ENCODE peak calls at places on chromosomes 7 and 10, in ten cellular contexts. Z is CD8-positive, alpha-beta memory T cell; F is hepatocyte; O is pancreas; Y is MM.1S; R is GM23248; J is neural progenitor cell; N is naive thymus-derived CD4-positive, alpha-beta T cell; T is BJ; W is PC-9. X is an unnamed sample.

GRCh38 chr10:101065479-101066145 is 3.8 kb downstream of the KAZALD1 start:
- DNase-seq in Z (no peak), F (no peak), O (no peak), Y (no peak), R (peak; percentile 76), J (no peak), N (no peak), T (no peak), W (no peak), X (no peak)

GRCh38 chr10:43671659-43672555 is 23.2 kb upstream of the ZNF32 start:
- DNase-seq in Z (peak; percentile 40), F (peak; percentile 83), O (no peak), Y (peak; percentile 73), R (peak; percentile 74), J (peak; percentile 87), N (peak; percentile 46), T (no peak), W (peak; percentile 61), X (no peak)

GRCh38 chr10:99279626-99280111 is 44.0 kb upstream of the HPSE2 start:
- DNase-seq in Z (no peak), F (peak; percentile 54), O (no peak), Y (no peak), R (peak; percentile 82), J (no peak), N (no peak), T (peak; percentile 91), W (peak; percentile 56), X (no peak)

GRCh38 chr7:22393825-22394458 is 37.0 kb upstream of the RAPGEF5 start:
- DNase-seq in Z (no peak), F (peak; percentile 28), O (no peak), Y (no peak), R (peak; percentile 60), J (no peak), N (no peak), T (no peak), W (no peak), X (no peak)

GRCh38 chr7:131626643-131627042 is 70.2 kb upstream of the PODXL start:
- DNase-seq in Z (no peak), F (no peak), O (no peak), Y (no peak), R (no peak), J (no peak), N (no peak), T (no peak), W (no peak), X (no peak)

GRCh38 chr7:56105508-56105907 is 768 bp downstream of the CHCHD2 start:
- DNase-seq in Z (peak; percentile 31), F (no peak), O (peak; percentile 12), Y (peak; percentile 49), R (peak; percentile 91), J (no peak), N (peak; percentile 59), T (peak; percentile 34), W (peak; percentile 79), X (no peak)

GRCh38 chr7:151115121-151115835 is 29.0 kb downstream of the AGAP3 start:
- DNase-seq in Z (peak; percentile 25), F (peak; percentile 72), O (peak; percentile 76), Y (no peak), R (peak; percentile 70), J (peak; percentile 79), N (no peak), T (no peak), W (no peak), X (peak; percentile 50)

GRCh38 chr10:3761111-3761686 is 23.8 kb downstream of the KLF6 start:
- DNase-seq in Z (no peak), F (peak; percentile 35), O (no peak), Y (peak; percentile 39), R (no peak), J (no peak), N (no peak), T (no peak), W (peak; percentile 53), X (no peak)

GRCh38 chr10:79431891-79432831 is 13.3 kb downstream of the ZCCHC24 start:
- DNase-seq in Z (no peak), F (peak; percentile 40), O (no peak), Y (no peak), R (peak; percentile 44), J (peak; percentile 23), N (no peak), T (no peak), W (no peak), X (no peak)

GRCh38 chr10:79146611-79147130 is 77.9 kb downstream of the ZMIZ1 start:
- DNase-seq in Z (no peak), F (no peak), O (peak; percentile 58), Y (no peak), R (peak; percentile 65), J (no peak), N (no peak), T (no peak), W (no peak), X (peak; percentile 81)

GRCh38 chr7:111647881-111648280 is 85.6 kb upstream of the IMMP2L start:
- DNase-seq in Z (no peak), F (no peak), O (no peak), Y (no peak), R (no peak), J (no peak), N (no peak), T (peak; percentile 55), W (no peak), X (no peak)

GRCh38 chr10:103765981-103766380 is 89.4 kb downstream of the SH3PXD2A start:
- DNase-seq in Z (peak; percentile 75), F (no peak), O (peak; percentile 84), Y (peak; percentile 77), R (no peak), J (no peak), N (peak; percentile 74), T (no peak), W (no peak), X (no peak)

GRCh38 chr7:130896898-130897514 is 163.0 kb upstream of the KLF14 start:
- DNase-seq in Z (peak; percentile 66), F (peak; percentile 87), O (no peak), Y (peak; percentile 44), R (peak; percentile 92), J (peak; percentile 85), N (peak; percentile 69), T (no peak), W (peak; percentile 50), X (peak; percentile 82)

GRCh38 chr7:74585844-74586243 is 71.7 kb upstream of the GTF2I start:
- DNase-seq in Z (no peak), F (no peak), O (no peak), Y (no peak), R (no peak), J (no peak), N (no peak), T (no peak), W (no peak), X (no peak)
- H3K36me3 ChIP-seq in Z (no peaks in the 10 kb centered on the region), F (no peaks in the 10 kb centered on the region), O (peaks cover 12% of the 10 kb centered on the region), Y (no peaks in the 10 kb centered on the region), R (no peaks in the 10 kb centered on the region), J (no peaks in the 10 kb centered on the region), N (no peaks in the 10 kb centered on the region), T (peaks cover 7% of the 10 kb centered on the region), W (no peaks in the 10 kb centered on the region), X (peaks cover 3% of the 10 kb centered on the region)

DNA sequence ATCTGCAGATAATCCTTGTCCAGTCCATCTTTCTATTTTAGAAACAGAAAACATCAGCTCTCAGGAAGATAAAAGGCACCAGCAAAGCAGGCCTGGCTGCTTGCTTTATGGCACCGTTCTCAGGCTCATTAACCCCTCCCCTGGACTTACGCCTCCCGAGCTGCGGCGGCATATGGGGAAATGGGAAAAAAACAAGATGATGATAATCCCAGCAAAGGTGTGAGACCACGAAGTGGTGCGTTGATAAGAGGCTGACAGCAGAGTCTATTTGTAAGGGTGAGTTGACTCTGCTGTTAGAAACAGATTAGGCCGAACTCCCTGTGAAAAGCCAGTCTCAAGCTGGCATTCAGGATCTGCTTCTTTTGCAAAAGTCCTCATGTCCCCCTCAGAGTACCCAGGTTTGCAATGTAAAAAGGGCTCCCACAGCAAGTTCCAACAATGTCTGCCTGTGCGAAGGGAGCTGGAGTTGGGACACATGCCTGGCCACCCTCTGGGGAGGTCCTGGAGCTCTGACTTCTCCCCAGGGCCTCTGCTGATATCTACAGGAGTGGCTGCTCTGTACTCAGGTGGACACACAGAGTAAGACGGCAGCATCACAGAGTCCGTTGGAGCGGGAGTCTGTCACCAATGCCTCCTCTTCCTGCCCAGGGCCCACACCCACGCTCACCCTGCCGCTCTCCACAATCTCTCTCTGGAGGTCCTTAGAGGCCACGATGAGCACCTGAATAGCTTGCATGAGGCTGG is 54.3 kb downstream of the SPDYE5 start:
- DNase-seq in Z (no peak), F (no peak), O (no peak), Y (no peak), R (no peak), J (no peak), N (no peak), T (no peak), W (no peak), X (no peak)
- H3K36me3 ChIP-seq in Z (no peaks in the 10 kb centered on the region), F (no peaks in the 10 kb centered on the region), O (no peaks in the 10 kb centered on the region), Y (no peaks in the 10 kb centered on the region), R (no peaks in the 10 kb centered on the region), J (peaks cover 9% of the 10 kb centered on the region), N (no peaks in the 10 kb centered on the region), T (peaks cover 1% of the 10 kb centered on the region), W (no peaks in the 10 kb centered on the region), X (peaks cover 99% of the 10 kb centered on the region)

GRCh38 chr10:69376662-69377061 is 40.1 kb downstream of the TACR2 start:
- DNase-seq in Z (no peak), F (no peak), O (no peak), Y (no peak), R (no peak), J (no peak), N (no peak), T (no peak), W (no peak), X (no peak)
- H3K36me3 ChIP-seq in Z (peaks cover 44% of the 10 kb centered on the region), F (no peaks in the 10 kb centered on the region), O (no peaks in the 10 kb centered on the region), Y (no peaks in the 10 kb centered on the region), R (peaks cover 31% of the 10 kb centered on the region), J (no peaks in the 10 kb centered on the region), N (peaks cover 7% of the 10 kb centered on the region), T (peaks cover 22% of the 10 kb centered on the region), W (peaks cover 14% of the 10 kb centered on the region), X (peaks cover 84% of the 10 kb centered on the region)

GRCh38 chr10:73838008-73838567 is 26.7 kb upstream of the NDST2 start:
- DNase-seq in Z (no peak), F (no peak), O (no peak), Y (no peak), R (no peak), J (no peak), N (no peak), T (no peak), W (no peak), X (no peak)
- H3K36me3 ChIP-seq in Z (peaks cover 58% of the 10 kb centered on the region), F (no peaks in the 10 kb centered on the region), O (peaks cover 13% of the 10 kb centered on the region), Y (no peaks in the 10 kb centered on the region), R (no peaks in the 10 kb centered on the region), J (no peaks in the 10 kb centered on the region), N (peaks cover 22% of the 10 kb centered on the region), T (peaks cover 17% of the 10 kb centered on the region), W (peaks cover 53% of the 10 kb centered on the region), X (peaks cover 75% of the 10 kb centered on the region)

GRCh38 chr10:77718957-77719356 is 81.3 kb upstream of the KCNMA1 start:
- DNase-seq in Z (no peak), F (no peak), O (no peak), Y (no peak), R (no peak), J (no peak), N (no peak), T (no peak), W (no peak), X (no peak)
- H3K36me3 ChIP-seq in Z (no peaks in the 10 kb centered on the region), F (no peaks in the 10 kb centered on the region), O (no peaks in the 10 kb centered on the region), Y (no peaks in the 10 kb centered on the region), R (no peaks in the 10 kb centered on the region), J (no peaks in the 10 kb centered on the region), N (no peaks in the 10 kb centered on the region), T (no peaks in the 10 kb centered on the region), W (no peaks in the 10 kb centered on the region), X (no peaks in the 10 kb centered on the region)